ENCODE peak calls at places on chromosomes 3 and 15, in eight cellular contexts. F, W, B, Z, L, U, H and V are unnamed samples.

GRCh38 chr15:93027413-93027812 is 61.6 kb downstream of the RGMA start:
- DNase-seq in Z (no peak), F (no peak), L (no peak), U (no peak), W (no peak), B (no peak), H (no peak), V (no peak)

GRCh38 chr3:32699429-32699828 is 14.4 kb downstream of the CNOT10 start:
- DNase-seq in U (no peak), F (no peak), B (no peak), W (no peak), Z (no peak), H (peak; percentile 66), L (no peak), V (no peak)

GRCh38 chr3:14203521-14204079 is 25.0 kb downstream of the LSM3 start:
- DNase-seq in L (no peak), W (peak; percentile 70), Z (peak; percentile 79), B (peak; percentile 80), F (peak; percentile 40), U (peak; percentile 64), H (peak; percentile 84), V (peak; percentile 61)

GRCh38 chr3:101702726-101703125 is 16.2 kb upstream of the RPL24 start:
- DNase-seq in W (no peak), F (no peak), L (no peak), H (no peak), Z (no peak), U (no peak), B (no peak), V (no peak)

GRCh38 chr3:112759681-112760080 is 87.0 kb downstream of the CD200R1L start:
- DNase-seq in B (no peak), W (no peak), U (no peak), F (no peak), L (no peak), H (no peak), Z (no peak), V (no peak)

GRCh38 chr15:99424978-99425665 is 140.7 kb upstream of the MEF2A start:
- DNase-seq in W (peak; percentile 64), F (no peak), B (no peak), L (no peak), H (no peak), Z (no peak), U (peak; percentile 54), V (no peak)

GRCh38 chr3:37197810-37198371 is 23.5 kb upstream of the LRRFIP2 start:
- DNase-seq in H (no peak), Z (no peak), U (no peak), F (peak; percentile 39), L (no peak), B (no peak), W (no peak), V (no peak)

GRCh38 chr3:14634763-14635400 is 16.7 kb upstream of the CCDC174 start:
- DNase-seq in H (no peak), L (no peak), U (no peak), Z (peak; percentile 13), B (no peak), W (no peak), F (no peak), V (no peak)

GRCh38 chr15:76898102-76898501 is 7.0 kb downstream of the SCAPER start:
- DNase-seq in H (no peak), U (no peak), W (no peak), F (no peak), B (no peak), L (no peak), Z (no peak), V (no peak)

GRCh38 chr15:57496946-57497944 is 94.5 kb upstream of the MYZAP start:
- DNase-seq in H (no peak), L (no peak), F (no peak), W (no peak), Z (peak; percentile 16), U (peak; percentile 100), B (no peak), V (no peak)

GRCh38 chr3:147297756-147298155 is 108.6 kb downstream of the ZIC4 start:
- DNase-seq in L (no peak), F (no peak), W (no peak), B (no peak), U (no peak), Z (no peak), H (no peak), V (no peak)

GRCh38 chr15:41465822-41466421 is 27.8 kb upstream of the ITPKA start:
- DNase-seq in W (peak; percentile 62), F (peak; percentile 45), B (peak; percentile 57), U (peak; percentile 50), H (peak; percentile 58), L (no peak), Z (peak; percentile 56), V (peak; percentile 82)

GRCh38 chr15:35271371-35272043 is 186.4 kb upstream of the NANOGP8 start:
- DNase-seq in H (no peak), L (no peak), W (no peak), Z (no peak), B (no peak), F (no peak), U (no peak), V (peak; percentile 22)

GRCh38 chr3:151362798-151363197 is 21.8 kb downstream of the P2RY12 start:
- DNase-seq in Z (no peak), W (no peak), L (no peak), B (no peak), F (no peak), H (no peak), U (no peak), V (no peak)

GRCh38 chr3:119352235-119352634 is 58.1 kb downstream of the ARHGAP31 start:
- DNase-seq in F (no peak), L (peak; percentile 79), W (no peak), H (no peak), Z (no peak), B (no peak), U (no peak), V (no peak)

GRCh38 chr3:98359993-98360675 is 6.5 kb downstream of the OR5K4 start:
- DNase-seq in L (peak; percentile 48), F (peak; percentile 21), U (peak; percentile 49), B (peak; percentile 21), W (no peak), H (no peak), Z (peak; percentile 20), V (no peak)

GRCh38 chr3:39088456-39088855 is 19.0 kb downstream of the GORASP1 start:
- DNase-seq in H (no peak), F (no peak), B (no peak), Z (no peak), W (no peak), U (no peak), L (no peak), V (no peak)

DNA sequence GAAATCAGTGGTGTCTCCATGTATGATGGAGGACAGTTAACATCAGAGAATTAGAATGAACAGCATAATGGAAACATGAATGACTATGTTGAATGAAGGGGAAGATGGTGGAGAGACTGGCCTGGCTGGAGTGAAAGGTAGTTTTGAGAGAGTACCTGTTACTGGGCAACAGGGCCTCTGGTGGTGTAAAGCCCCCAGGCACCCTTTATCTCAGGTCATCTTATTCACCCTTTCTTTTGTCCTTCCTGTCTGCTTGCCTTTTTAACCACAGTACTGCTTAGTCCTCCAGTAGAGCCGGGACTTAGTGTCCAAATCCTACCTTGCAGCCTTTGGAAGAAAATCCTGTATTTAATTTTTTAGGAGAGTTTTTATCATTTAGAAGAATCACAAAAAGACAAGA is 6.2 kb downstream of the IREB2 start:
- DNase-seq in U (no peak), F (no peak), L (no peak), B (no peak), H (no peak), Z (no peak), W (no peak), V (no peak)
- H3K4me1 ChIP-seq in U (peaks cover 56% of the 10 kb centered on the region), F (peaks cover 7% of the 10 kb centered on the region), L (peaks cover 8% of the 10 kb centered on the region), B (no peaks in the 10 kb centered on the region), H (no peaks in the 10 kb centered on the region), Z (peaks cover 22% of the 10 kb centered on the region), W (peaks cover 17% of the 10 kb centered on the region), V (peaks cover 34% of the 10 kb centered on the region)

GRCh38 chr15:70142072-70142321 is 44.3 kb upstream of the TLE3 start:
- DNase-seq in F (no peak), Z (no peak), L (no peak), B (no peak), H (no peak), W (no peak), U (no peak), V (no peak)

GRCh38 chr15:70142322-70143191 is 44.8 kb upstream of the TLE3 start:
- DNase-seq in H (no peak), U (no peak), B (no peak), L (no peak), W (no peak), F (no peak), Z (peak; percentile 27), V (no peak)

GRCh38 chr15:70141376-70142071 is 43.8 kb upstream of the TLE3 start:
- DNase-seq in B (no peak), H (no peak), Z (no peak), F (no peak), L (no peak), W (no peak), U (no peak), V (no peak)

GRCh38 chr15:70140031-70140542 is 42.4 kb upstream of the TLE3 start:
- DNase-seq in Z (no peak), L (no peak), F (no peak), H (no peak), B (no peak), U (no peak), W (no peak), V (no peak)

GRCh38 chr15:70140543-70141375 is 43.0 kb upstream of the TLE3 start:
- DNase-seq in F (no peak), L (no peak), H (no peak), B (peak; percentile 84), U (peak; percentile 94), Z (peak; percentile 74), W (no peak), V (no peak)
- TF ChIP-seq REST in F (no peak), L (no peak), H (no peak), B (no peak), U (no peak), Z (no peak), W (no peak), V (no peak)

GRCh38 chr3:141646760-141647561 is 91.1 kb upstream of the RNF7 start:
- DNase-seq in U (peak; percentile 69), L (no peak), B (peak; percentile 82), Z (peak; percentile 80), W (peak; percentile 70), H (peak; percentile 80), F (peak; percentile 66), V (no peak)
- H3K4me1 ChIP-seq in U (peaks cover 49% of the 10 kb centered on the region), L (no peaks in the 10 kb centered on the region), B (no peaks in the 10 kb centered on the region), Z (peaks cover 4% of the 10 kb centered on the region), W (no peaks in the 10 kb centered on the region), H (no peaks in the 10 kb centered on the region), F (no peaks in the 10 kb centered on the region), V (no peaks in the 10 kb centered on the region)

GRCh38 chr3:66396888-66397287 is 103.9 kb downstream of the LRIG1 start:
- DNase-seq in B (no peak), L (no peak), Z (no peak), W (no peak), H (no peak), F (no peak), U (no peak), V (no peak)

GRCh38 chr3:66399529-66400232 is 101.1 kb downstream of the LRIG1 start:
- DNase-seq in B (no peak), Z (no peak), H (no peak), L (no peak), F (no peak), W (no peak), U (no peak), V (no peak)

GRCh38 chr3:66397745-66398144 is 103.1 kb downstream of the LRIG1 start:
- DNase-seq in W (no peak), B (no peak), H (no peak), U (no peak), F (no peak), L (no peak), Z (no peak), V (no peak)

GRCh38 chr3:66400381-66401156 is 100.3 kb downstream of the LRIG1 start:
- DNase-seq in B (no peak), W (no peak), H (no peak), L (no peak), F (no peak), Z (no peak), U (no peak), V (no peak)

GRCh38 chr3:66398228-66399025 is 102.4 kb downstream of the LRIG1 start:
- DNase-seq in U (no peak), F (no peak), W (no peak), Z (no peak), H (no peak), L (no peak), B (no peak), V (no peak)
- TF ChIP-seq REST in U (no peak), F (no peak), W (no peak), Z (no peak), H (no peak), L (no peak), B (no peak), V (no peak)